ENCODE peak calls at places on chromosome 20, in seven cellular contexts. Y, V, D, I, W, Q and J are unnamed samples.

GRCh38 chr20:46905364-46906125 is 10.9 kb downstream of the EYA2 start:
- DNase-seq in W (no peak), I (no peak), Q (no peak), Y (no peak), V (no peak), D (no peak), J (peak; percentile 76)

GRCh38 chr20:40741507-40742106 is 52.6 kb upstream of the MAFB start:
- DNase-seq in I (peak; percentile 16), W (peak; percentile 34), D (peak; percentile 9), Y (no peak), Q (peak; percentile 89), V (peak; percentile 26), J (no peak)

GRCh38 chr20:53940883-53941546 is 129.4 kb downstream of the BCAS1 start:
- DNase-seq in V (peak; percentile 52), D (no peak), Y (no peak), W (peak; percentile 94), Q (no peak), I (peak; percentile 96), J (peak; percentile 84)

GRCh38 chr20:20277772-20278382 is 90.0 kb upstream of the INSM1 start:
- DNase-seq in W (no peak), D (no peak), V (peak; percentile 40), I (no peak), Q (no peak), Y (no peak), J (no peak)

GRCh38 chr20:46174469-46175126 is 56.5 kb downstream of the CD40 start:
- DNase-seq in D (peak; percentile 70), Q (peak; percentile 55), W (peak; percentile 22), V (peak; percentile 58), I (peak; percentile 42), Y (no peak), J (peak; percentile 90)

GRCh38 chr20:47252879-47253307 is 103.6 kb downstream of the ZMYND8 start:
- DNase-seq in I (no peak), D (no peak), W (no peak), Q (no peak), Y (no peak), V (no peak), J (no peak)

GRCh38 chr20:3532089-3532615 is 61.3 kb downstream of the ATRN start:
- DNase-seq in D (no peak), Q (no peak), V (no peak), W (no peak), Y (no peak), I (peak; percentile 50), J (no peak)

GRCh38 chr20:46283426-46283825 is 24.9 kb downstream of the CDH22 start:
- DNase-seq in Q (no peak), I (peak; percentile 4), V (no peak), D (no peak), Y (no peak), W (no peak), J (no peak)

GRCh38 chr20:49510562-49511117 is 28.2 kb upstream of the KCNB1 start:
- DNase-seq in Q (no peak), D (no peak), V (peak; percentile 20), W (peak; percentile 83), Y (peak; percentile 91), I (peak; percentile 96), J (peak; percentile 79)

GRCh38 chr20:4942336-4942735 is 59.0 kb downstream of the SLC23A2 start:
- DNase-seq in W (peak; percentile 92), V (no peak), Q (no peak), Y (no peak), I (peak; percentile 65), D (no peak), J (no peak)

GRCh38 chr20:48826883-48827771 is 672 bp downstream of the PREX1 start:
- DNase-seq in V (no peak), Q (no peak), W (no peak), Y (no peak), I (peak; percentile 39), D (peak; percentile 49), J (peak; percentile 88)

GRCh38 chr20:58702161-58702510 is 9.5 kb downstream of the NPEPL1 start:
- DNase-seq in W (no peak), D (no peak), Y (no peak), Q (no peak), V (no peak), I (no peak), J (peak; percentile 55)

GRCh38 chr20:12660918-12661317 is 347.9 kb upstream of the SPTLC3 start:
- DNase-seq in W (no peak), I (no peak), Q (no peak), V (no peak), Y (no peak), D (peak; percentile 2), J (no peak)

GRCh38 chr20:10761786-10762185 is 88.0 kb upstream of the JAG1 start:
- DNase-seq in W (peak; percentile 58), V (no peak), D (no peak), Y (peak; percentile 70), Q (no peak), I (peak; percentile 89), J (no peak)

GRCh38 chr20:407953-408842 is at the start of gene RBCK1:
- DNase-seq in W (peak; percentile 72), I (peak; percentile 74), Q (peak; percentile 95), D (peak; percentile 75), Y (peak; percentile 93), V (peak; percentile 92), J (peak; percentile 93)

GRCh38 chr20:63091901-63092659 is 85.3 kb upstream of the BHLHE23 start:
- DNase-seq in W (no peak), V (no peak), D (no peak), Q (no peak), Y (peak; percentile 41), I (no peak), J (peak; percentile 70)

GRCh38 chr20:63094767-63095499 is 88.2 kb upstream of the BHLHE23 start:
- DNase-seq in Q (no peak), W (no peak), Y (peak; percentile 24), V (no peak), D (no peak), I (no peak), J (peak; percentile 29)

GRCh38 chr20:63093966-63094766 is 87.4 kb upstream of the BHLHE23 start:
- DNase-seq in W (no peak), I (no peak), Y (peak; percentile 32), Q (no peak), V (no peak), D (no peak), J (peak; percentile 48)

GRCh38 chr20:63090682-63091571 is 84.2 kb upstream of the BHLHE23 start:
- DNase-seq in D (no peak), V (no peak), Q (no peak), I (no peak), Y (peak; percentile 52), W (no peak), J (peak; percentile 69)

GRCh38 chr20:63092660-63093215 is 86.0 kb upstream of the BHLHE23 start:
- DNase-seq in V (no peak), I (no peak), W (no peak), Y (peak; percentile 51), Q (no peak), D (no peak), J (peak; percentile 41)
- H3K9me3 ChIP-seq in V (no peaks in the 10 kb centered on the region), I (no peaks in the 10 kb centered on the region), W (no peaks in the 10 kb centered on the region), Y (no peaks in the 10 kb centered on the region), Q (no peaks in the 10 kb centered on the region), D (no peaks in the 10 kb centered on the region), J (no peaks in the 10 kb centered on the region)

GRCh38 chr20:62861732-62862336 is at the start of gene TCFL5:
- DNase-seq in V (peak; percentile 90), W (peak; percentile 76), Q (peak; percentile 95), D (peak; percentile 80), I (peak; percentile 67), Y (peak; percentile 93), J (peak; percentile 96)
- H3K4me1 ChIP-seq in V (peaks cover 18% of the 10 kb centered on the region), W (peaks cover 3% of the 10 kb centered on the region), Q (peaks cover 13% of the 10 kb centered on the region), D (peaks cover 7% of the 10 kb centered on the region), I (no peaks in the 10 kb centered on the region), Y (peaks cover 13% of the 10 kb centered on the region), J (no peaks in the 10 kb centered on the region)

GRCh38 chr20:29297411-29298270 is 1959.8 kb upstream of the DEFB115 start:
- DNase-seq in Y (no peak), V (no peak), W (no peak), I (no peak), D (no peak), Q (no peak), J (no peak)
- H3K9me3 ChIP-seq in Y (no peaks in the 10 kb centered on the region), V (no peaks in the 10 kb centered on the region), W (peaks cover 43% of the 10 kb centered on the region), I (no peaks in the 10 kb centered on the region), D (peaks cover 29% of the 10 kb centered on the region), Q (peaks cover 17% of the 10 kb centered on the region), J (peaks cover 1% of the 10 kb centered on the region)

GRCh38 chr20:2109425-2110210 is 8.0 kb downstream of the STK35 start:
- DNase-seq in Q (no peak), Y (peak; percentile 57), V (peak; percentile 69), W (no peak), D (no peak), I (peak; percentile 21), J (no peak)
- H3K4me1 ChIP-seq in Q (peaks cover 23% of the 10 kb centered on the region), Y (peaks cover 61% of the 10 kb centered on the region), V (peaks cover 90% of the 10 kb centered on the region), W (peaks cover 8% of the 10 kb centered on the region), D (no peaks in the 10 kb centered on the region), I (peaks cover 10% of the 10 kb centered on the region), J (no peaks in the 10 kb centered on the region)

GRCh38 chr20:56194042-56194441 is 54.5 kb upstream of the MC3R start:
- DNase-seq in V (no peak), D (no peak), Y (no peak), W (no peak), I (no peak), Q (no peak), J (no peak)
- H3K9me3 ChIP-seq in V (no peaks in the 10 kb centered on the region), D (no peaks in the 10 kb centered on the region), Y (no peaks in the 10 kb centered on the region), W (peaks cover 13% of the 10 kb centered on the region), I (no peaks in the 10 kb centered on the region), Q (no peaks in the 10 kb centered on the region), J (peaks cover 3% of the 10 kb centered on the region)

GRCh38 chr20:31681769-31682168 is 40.9 kb downstream of the BCL2L1 start:
- DNase-seq in W (no peak), D (no peak), Q (no peak), I (no peak), V (no peak), Y (no peak), J (no peak)
- H3K4me1 ChIP-seq in W (peaks cover 17% of the 10 kb centered on the region), D (peaks cover 16% of the 10 kb centered on the region), Q (peaks cover 44% of the 10 kb centered on the region), I (peaks cover 11% of the 10 kb centered on the region), V (peaks cover 95% of the 10 kb centered on the region), Y (peaks cover 94% of the 10 kb centered on the region), J (peaks cover 9% of the 10 kb centered on the region)

DNA sequence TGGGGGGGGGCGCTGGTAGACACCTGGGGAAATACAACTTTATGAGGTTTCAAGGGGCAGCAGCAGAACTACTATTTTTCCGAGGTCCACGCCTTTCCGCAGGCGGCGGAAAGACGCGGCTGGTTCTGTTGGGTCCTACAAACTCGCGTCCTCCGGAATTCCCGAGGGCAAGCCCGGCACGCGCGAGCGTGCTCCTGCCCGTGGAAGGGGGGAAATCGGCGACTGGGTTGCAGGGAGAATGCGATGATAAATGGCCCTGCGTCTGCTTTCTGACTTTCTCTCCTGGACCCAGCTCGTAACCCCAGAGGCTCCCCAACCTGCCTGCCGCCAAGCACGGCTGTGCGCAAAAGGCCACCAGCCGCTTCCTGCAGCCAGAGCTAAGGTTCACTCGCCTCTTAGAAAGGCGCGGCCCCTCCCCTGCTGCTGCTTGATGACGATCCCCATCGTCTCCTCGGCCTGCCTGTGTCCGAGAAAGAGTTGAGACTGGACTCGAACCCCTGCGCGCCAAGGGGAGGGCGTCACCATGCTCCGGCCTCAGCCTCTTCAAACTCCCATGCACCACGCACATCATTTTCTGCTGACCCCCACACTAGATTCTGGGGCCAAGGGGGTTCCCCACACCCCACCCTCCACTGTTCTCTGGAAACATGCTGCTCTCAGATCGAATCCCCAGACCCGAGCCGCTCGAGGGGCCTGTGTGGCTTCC is 6.7 kb downstream of the FOXA2 start:
- DNase-seq in I (no peak), D (no peak), W (no peak), Q (no peak), Y (no peak), V (no peak), J (no peak)
- H3K9me3 ChIP-seq in I (no peaks in the 10 kb centered on the region), D (peaks cover 3% of the 10 kb centered on the region), W (peaks cover 2% of the 10 kb centered on the region), Q (no peaks in the 10 kb centered on the region), Y (no peaks in the 10 kb centered on the region), V (no peaks in the 10 kb centered on the region), J (no peaks in the 10 kb centered on the region)